ENCODE peak calls at places on chromosomes 5 and 9, in nine cellular contexts. F is testis; L is spleen; R is heart left ventricle; G is A549; Z is effector memory CD4-positive, alpha-beta T cell; I is DND-41; Y is heart right ventricle; K is fibroblast of lung. X is an unnamed sample. For H3K9me3, the result is how much of the 10 kb centered on the place peaks cover.

GRCh38 chr9:114370985-114371335 is 16.8 kb downstream of the AKNA start:
- DNase-seq in K (no peak), I (no peak), Y (no peak), F (no peak), G (no peak), L (peak), R (no peak), Z (no peak), X (no peak)

GRCh38 chr9:38734831-38735230 is 14.9 kb upstream of the FAM240B start:
- DNase-seq in R (no peak), L (no peak), F (no peak), K (no peak), G (no peak), I (no peak), Y (no peak), Z (no peak), X (no peak)

GRCh38 chr5:4537489-4537888 is 602.6 kb upstream of the ADAMTS16 start:
- DNase-seq in Z (no peak), K (no peak), R (no peak), F (no peak), L (no peak), G (no peak), I (no peak), Y (no peak), X (no peak)

GRCh38 chr9:114116061-114116747 is 17.1 kb upstream of the KIF12 start:
- DNase-seq in F (no peak), R (peak), K (no peak), Y (peak), Z (no peak), L (peak), G (no peak), I (no peak), X (no peak)

GRCh38 chr9:96581823-96582598 is 37.6 kb downstream of the CDC14B start:
- DNase-seq in Z (no peak), R (no peak), L (no peak), I (no peak), Y (no peak), F (no peak), G (no peak), K (no peak), X (no peak)

GRCh38 chr9:130934702-130935659 is 4.1 kb downstream of the FIBCD1 start:
- DNase-seq in F (peak), Y (no peak), L (no peak), G (no peak), Z (no peak), R (no peak), K (no peak), I (no peak), X (no peak)

GRCh38 chr5:67100301-67100700 is 96.3 kb downstream of the CD180 start:
- DNase-seq in R (no peak), I (no peak), G (no peak), F (no peak), Y (no peak), Z (no peak), K (no peak), L (no peak), X (no peak)

GRCh38 chr9:113803811-113804589 is 72.1 kb upstream of the ZNF618 start:
- DNase-seq in K (no peak), Z (no peak), Y (no peak), G (no peak), L (no peak), R (no peak), F (no peak), I (no peak), X (no peak)

GRCh38 chr9:20382460-20383071 is 239.7 kb downstream of the MLLT3 start:
- DNase-seq in K (peak), R (no peak), I (no peak), F (no peak), Y (no peak), L (no peak), Z (no peak), G (peak), X (no peak)

GRCh38 chr5:172898513-172899369 is 60.5 kb upstream of the RPL26L1 start:
- DNase-seq in G (no peak), Z (no peak), Y (no peak), I (no peak), F (no peak), L (no peak), K (no peak), R (no peak), X (no peak)

GRCh38 chr5:172901012-172901780 is 58.0 kb upstream of the RPL26L1 start:
- DNase-seq in K (peak), I (no peak), Y (peak), Z (no peak), G (peak), R (peak), L (no peak), F (peak), X (peak)

GRCh38 chr5:172897691-172898512 is 61.3 kb upstream of the RPL26L1 start:
- DNase-seq in Z (no peak), I (no peak), G (peak), R (no peak), K (peak), L (no peak), F (no peak), Y (no peak), X (no peak)

GRCh38 chr5:172901788-172902496 is 57.3 kb upstream of the RPL26L1 start:
- DNase-seq in I (no peak), F (no peak), G (peak), Y (no peak), L (no peak), K (peak), R (no peak), Z (no peak), X (no peak)

GRCh38 chr5:172899436-172899835 is 59.8 kb upstream of the RPL26L1 start:
- DNase-seq in R (no peak), F (no peak), L (no peak), K (no peak), G (no peak), I (no peak), Y (no peak), Z (no peak), X (peak)
- H3K27ac ChIP-seq in R (peak), F (peak), L (no peak), K (peak), G (peak), I (no peak), Y (no peak), Z (no peak), X (no peak)

GRCh38 chr5:141192110-141192725 is at the start of gene PCDHB10:
- DNase-seq in R (no peak), F (peak), K (peak), L (no peak), G (peak), Y (no peak), Z (no peak), I (peak), X (no peak)

GRCh38 chr5:141199359-141200235 is at the start of gene PCDHB11:
- DNase-seq in L (no peak), Y (no peak), G (peak), R (no peak), Z (no peak), I (no peak), K (no peak), F (no peak), X (no peak)

GRCh38 chr5:141196363-141196762 is 3.1 kb upstream of the PCDHB11 start:
- DNase-seq in R (no peak), Y (no peak), I (no peak), F (no peak), Z (no peak), G (no peak), K (no peak), L (no peak), X (no peak)
- H3K9me3 ChIP-seq in R (under half), Y (half or more), I (under half), F (under half), Z (under half), G (under half), K (under half), L (half or more), X (under half)

GRCh38 chr9:21585756-21586752 is 103.9 kb upstream of the IFNE start:
- DNase-seq in K (no peak), R (no peak), Z (no peak), I (no peak), F (no peak), L (no peak), G (peak), Y (no peak), X (no peak)

GRCh38 chr9:21592063-21592338 is 109.9 kb upstream of the IFNE start:
- DNase-seq in G (no peak), Z (no peak), F (no peak), I (no peak), L (no peak), K (no peak), R (no peak), Y (no peak), X (no peak)

GRCh38 chr9:21589344-21590056 is 107.4 kb upstream of the IFNE start:
- DNase-seq in K (no peak), Y (no peak), F (no peak), L (no peak), Z (no peak), I (no peak), R (no peak), G (peak), X (no peak)

GRCh38 chr9:21590058-21590996 is 108.2 kb upstream of the IFNE start:
- DNase-seq in I (no peak), K (peak), G (no peak), F (no peak), Z (no peak), L (no peak), R (no peak), Y (no peak), X (no peak)

GRCh38 chr9:21591221-21592062 is 109.3 kb upstream of the IFNE start:
- DNase-seq in F (no peak), I (no peak), L (no peak), K (peak), Y (no peak), R (peak), Z (no peak), G (peak), X (no peak)
- H3K4me3 ChIP-seq in F (no peak), I (no peak), L (no peak), K (peak), Y (no peak), R (no peak), Z (no peak), G (peak), X (no peak)

GRCh38 chr5:140250386-140250785 is 52.5 kb downstream of the PFDN1 start:
- DNase-seq in F (no peak), G (no peak), K (no peak), Y (no peak), R (no peak), I (no peak), L (no peak), Z (no peak), X (no peak)
- H3K27ac ChIP-seq in F (no peak), G (no peak), K (no peak), Y (no peak), R (no peak), I (no peak), L (no peak), Z (no peak), X (no peak)

GRCh38 chr5:89499787-89500186 is 616.8 kb upstream of the MEF2C start:
- DNase-seq in Y (no peak), R (no peak), Z (no peak), F (no peak), L (no peak), K (no peak), I (no peak), G (no peak), X (no peak)
- H3K9me3 ChIP-seq in Y (under half), R (under half), Z (under half), F (under half), L (under half), K (under half), I (under half), G (under half), X (under half)

GRCh38 chr5:122839731-122840130 is 5.7 kb upstream of the SNX24 start:
- DNase-seq in Z (no peak), R (no peak), L (no peak), G (no peak), F (no peak), I (no peak), K (no peak), Y (no peak), X (no peak)
- H3K4me3 ChIP-seq in Z (no peak), R (no peak), L (no peak), G (no peak), F (no peak), I (no peak), K (no peak), Y (no peak), X (no peak)